ENCODE peak calls at places on chromosomes 1 and 21, in six cellular contexts. One of them, this sample, is unnamed.

GRCh38 chr1:31799196-31799894 is 16.5 kb downstream of the SPOCD1 start:
- DNase-seq in progenitor cell of endocrine pancreas: peak; percentile 5
- DNase-seq in ELR: no peak
- DNase-seq in kidney epithelial cell: no peak
- DNase-seq in NCI-H1105: no peak
- DNase-seq in ureter: peak; percentile 41
- DNase-seq in this sample: no peak

GRCh38 chr21:37742115-37742514 is 174.1 kb downstream of the KCNJ6 start:
- DNase-seq in progenitor cell of endocrine pancreas: no peak
- DNase-seq in ELR: no peak
- DNase-seq in kidney epithelial cell: no peak
- DNase-seq in NCI-H1105: no peak
- DNase-seq in ureter: no peak
- DNase-seq in this sample: no peak

GRCh38 chr1:223520200-223520599 is 127.0 kb downstream of the CCDC185 start:
- DNase-seq in progenitor cell of endocrine pancreas: no peak
- DNase-seq in ELR: no peak
- DNase-seq in kidney epithelial cell: no peak
- DNase-seq in NCI-H1105: no peak
- DNase-seq in ureter: no peak
- DNase-seq in this sample: no peak

GRCh38 chr1:43979528-43980254 is 681 bp downstream of the B4GALT2 start:
- DNase-seq in progenitor cell of endocrine pancreas: peak; percentile 35
- DNase-seq in ELR: peak; percentile 79
- DNase-seq in kidney epithelial cell: no peak
- DNase-seq in NCI-H1105: peak; percentile 51
- DNase-seq in ureter: peak; percentile 53
- DNase-seq in this sample: no peak

GRCh38 chr1:110125810-110126209 is 13.6 kb downstream of the UBL4B start:
- DNase-seq in progenitor cell of endocrine pancreas: no peak
- DNase-seq in ELR: no peak
- DNase-seq in kidney epithelial cell: no peak
- DNase-seq in NCI-H1105: no peak
- DNase-seq in ureter: no peak
- DNase-seq in this sample: no peak

GRCh38 chr1:180623579-180624347 is 8.1 kb upstream of the XPR1 start:
- DNase-seq in progenitor cell of endocrine pancreas: no peak
- DNase-seq in ELR: peak; percentile 51
- DNase-seq in kidney epithelial cell: no peak
- DNase-seq in NCI-H1105: no peak
- DNase-seq in ureter: no peak
- DNase-seq in this sample: no peak

GRCh38 chr1:174160109-174160473 is 771 bp downstream of the RABGAP1L start:
- DNase-seq in progenitor cell of endocrine pancreas: peak; percentile 10
- DNase-seq in ELR: peak; percentile 70
- DNase-seq in kidney epithelial cell: peak; percentile 18
- DNase-seq in NCI-H1105: no peak
- DNase-seq in ureter: peak; percentile 44
- DNase-seq in this sample: no peak

GRCh38 chr1:51990478-51990965 is at the start of gene RAB3B:
- DNase-seq in progenitor cell of endocrine pancreas: peak; percentile 93
- DNase-seq in ELR: peak; percentile 81
- DNase-seq in kidney epithelial cell: peak; percentile 43
- DNase-seq in NCI-H1105: peak; percentile 77
- DNase-seq in ureter: peak; percentile 67
- DNase-seq in this sample: no peak

GRCh38 chr21:46037338-46038325 is 56.1 kb downstream of the COL6A1 start:
- DNase-seq in progenitor cell of endocrine pancreas: no peak
- DNase-seq in ELR: no peak
- DNase-seq in kidney epithelial cell: no peak
- DNase-seq in NCI-H1105: no peak
- DNase-seq in ureter: no peak
- DNase-seq in this sample: no peak

GRCh38 chr1:55443175-55443933 is 228.2 kb upstream of the USP24 start:
- DNase-seq in progenitor cell of endocrine pancreas: no peak
- DNase-seq in ELR: peak; percentile 99
- DNase-seq in kidney epithelial cell: peak; percentile 90
- DNase-seq in NCI-H1105: no peak
- DNase-seq in ureter: peak; percentile 75
- DNase-seq in this sample: peak; percentile 87

GRCh38 chr1:175152006-175152652 is 40.4 kb downstream of the KIAA0040 start:
- DNase-seq in progenitor cell of endocrine pancreas: peak; percentile 76
- DNase-seq in ELR: peak; percentile 51
- DNase-seq in kidney epithelial cell: no peak
- DNase-seq in NCI-H1105: peak; percentile 47
- DNase-seq in ureter: peak; percentile 61
- DNase-seq in this sample: no peak

GRCh38 chr21:29642551-29643245 is 297.1 kb downstream of the GRIK1 start:
- DNase-seq in progenitor cell of endocrine pancreas: no peak
- DNase-seq in ELR: no peak
- DNase-seq in kidney epithelial cell: no peak
- DNase-seq in NCI-H1105: no peak
- DNase-seq in ureter: no peak
- DNase-seq in this sample: no peak

GRCh38 chr1:155513300-155513926 is 49.2 kb downstream of the ASH1L start:
- DNase-seq in progenitor cell of endocrine pancreas: no peak
- DNase-seq in ELR: peak; percentile 73
- DNase-seq in kidney epithelial cell: no peak
- DNase-seq in NCI-H1105: no peak
- DNase-seq in ureter: no peak
- DNase-seq in this sample: peak; percentile 30

GRCh38 chr1:209542585-209542984 is 40.9 kb upstream of the CAMK1G start:
- DNase-seq in progenitor cell of endocrine pancreas: no peak
- DNase-seq in ELR: peak; percentile 82
- DNase-seq in kidney epithelial cell: peak; percentile 98
- DNase-seq in NCI-H1105: no peak
- DNase-seq in ureter: no peak
- DNase-seq in this sample: no peak

GRCh38 chr1:145962157-145963102 is 1.9 kb downstream of the ANKRD34A start:
- DNase-seq in progenitor cell of endocrine pancreas: no peak
- DNase-seq in ELR: peak; percentile 51
- DNase-seq in kidney epithelial cell: no peak
- DNase-seq in NCI-H1105: no peak
- DNase-seq in ureter: no peak
- DNase-seq in this sample: no peak

GRCh38 chr1:44543064-44543815 is 131.0 kb downstream of the TMEM53 start:
- DNase-seq in progenitor cell of endocrine pancreas: peak; percentile 25
- DNase-seq in ELR: no peak
- DNase-seq in kidney epithelial cell: no peak
- DNase-seq in NCI-H1105: no peak
- DNase-seq in ureter: no peak
- DNase-seq in this sample: no peak

GRCh38 chr1:203036135-203036534 is 9.8 kb downstream of the PPFIA4 start:
- DNase-seq in progenitor cell of endocrine pancreas: no peak
- DNase-seq in ELR: no peak
- DNase-seq in kidney epithelial cell: no peak
- DNase-seq in NCI-H1105: no peak
- DNase-seq in ureter: no peak
- DNase-seq in this sample: no peak

GRCh38 chr21:22235866-22236590 is 1237.8 kb downstream of the NCAM2 start:
- DNase-seq in progenitor cell of endocrine pancreas: no peak
- DNase-seq in ELR: no peak
- DNase-seq in kidney epithelial cell: no peak
- DNase-seq in NCI-H1105: no peak
- DNase-seq in ureter: no peak
- DNase-seq in this sample: no peak

GRCh38 chr21:34343347-34344057 is 20.3 kb upstream of the KCNE2 start:
- DNase-seq in progenitor cell of endocrine pancreas: no peak
- DNase-seq in ELR: no peak
- DNase-seq in kidney epithelial cell: no peak
- DNase-seq in NCI-H1105: no peak
- DNase-seq in ureter: no peak
- DNase-seq in this sample: no peak

GRCh38 chr1:1796466-1796865 is 18.2 kb upstream of the NADK start:
- DNase-seq in progenitor cell of endocrine pancreas: no peak
- DNase-seq in ELR: no peak
- DNase-seq in kidney epithelial cell: no peak
- DNase-seq in NCI-H1105: no peak
- DNase-seq in ureter: no peak
- DNase-seq in this sample: no peak

GRCh38 chr21:45736705-45737484 is 93.4 kb downstream of the PCBP3 start:
- DNase-seq in progenitor cell of endocrine pancreas: no peak
- DNase-seq in ELR: no peak
- DNase-seq in kidney epithelial cell: no peak
- DNase-seq in NCI-H1105: no peak
- DNase-seq in ureter: no peak
- DNase-seq in this sample: no peak

GRCh38 chr1:179550753-179551682 is 24.7 kb downstream of the NPHS2 start:
- DNase-seq in progenitor cell of endocrine pancreas: no peak
- DNase-seq in ELR: peak; percentile 79
- DNase-seq in kidney epithelial cell: no peak
- DNase-seq in NCI-H1105: no peak
- DNase-seq in ureter: no peak
- DNase-seq in this sample: peak; percentile 45

GRCh38 chr1:215888159-215888558 is 321.1 kb downstream of the KCTD3 start:
- DNase-seq in progenitor cell of endocrine pancreas: no peak
- DNase-seq in ELR: peak; percentile 34
- DNase-seq in kidney epithelial cell: no peak
- DNase-seq in NCI-H1105: peak; percentile 37
- DNase-seq in ureter: no peak
- DNase-seq in this sample: no peak

GRCh38 chr1:201808633-201808990 is 20.3 kb upstream of the IPO9 start:
- DNase-seq in progenitor cell of endocrine pancreas: no peak
- DNase-seq in ELR: no peak
- DNase-seq in kidney epithelial cell: no peak
- DNase-seq in NCI-H1105: no peak
- DNase-seq in ureter: no peak
- DNase-seq in this sample: no peak

GRCh38 chr1:86470859-86471258 is 2.1 kb downstream of the CLCA1 start:
- DNase-seq in progenitor cell of endocrine pancreas: no peak
- DNase-seq in ELR: no peak
- DNase-seq in kidney epithelial cell: no peak
- DNase-seq in NCI-H1105: no peak
- DNase-seq in ureter: no peak
- DNase-seq in this sample: no peak

GRCh38 chr1:37763791-37764741 is 854 bp downstream of the EPHA10 start:
- DNase-seq in progenitor cell of endocrine pancreas: peak; percentile 78
- DNase-seq in ELR: peak; percentile 54
- DNase-seq in kidney epithelial cell: no peak
- DNase-seq in NCI-H1105: no peak
- DNase-seq in ureter: no peak
- DNase-seq in this sample: peak; percentile 5

GRCh38 chr1:94514095-94514727 is 27.3 kb downstream of the F3 start:
- DNase-seq in progenitor cell of endocrine pancreas: peak; percentile 18
- DNase-seq in ELR: peak; percentile 61
- DNase-seq in kidney epithelial cell: no peak
- DNase-seq in NCI-H1105: no peak
- DNase-seq in ureter: no peak
- DNase-seq in this sample: no peak

GRCh38 chr1:155134322-155134721 is 1.3 kb upstream of the SLC50A1 start:
- DNase-seq in progenitor cell of endocrine pancreas: no peak
- DNase-seq in ELR: no peak
- DNase-seq in kidney epithelial cell: no peak
- DNase-seq in NCI-H1105: no peak
- DNase-seq in ureter: no peak
- DNase-seq in this sample: no peak

GRCh38 chr1:170156594-170156993 is 10.8 kb downstream of the NTMT2 start:
- DNase-seq in progenitor cell of endocrine pancreas: no peak
- DNase-seq in ELR: no peak
- DNase-seq in kidney epithelial cell: no peak
- DNase-seq in NCI-H1105: no peak
- DNase-seq in ureter: no peak
- DNase-seq in this sample: no peak

GRCh38 chr21:38165466-38166213 is 91.2 kb upstream of the KCNJ15 start:
- DNase-seq in progenitor cell of endocrine pancreas: no peak
- DNase-seq in ELR: no peak
- DNase-seq in kidney epithelial cell: no peak
- DNase-seq in NCI-H1105: no peak
- DNase-seq in ureter: no peak
- DNase-seq in this sample: no peak

GRCh38 chr1:71365451-71365850 is 284.6 kb upstream of the ZRANB2 start:
- DNase-seq in progenitor cell of endocrine pancreas: no peak
- DNase-seq in ELR: peak; percentile 42
- DNase-seq in kidney epithelial cell: no peak
- DNase-seq in NCI-H1105: no peak
- DNase-seq in ureter: no peak
- DNase-seq in this sample: no peak

GRCh38 chr1:156076609-156077429 is 5.4 kb downstream of the MEX3A start:
- DNase-seq in progenitor cell of endocrine pancreas: no peak
- DNase-seq in ELR: no peak
- DNase-seq in kidney epithelial cell: no peak
- DNase-seq in NCI-H1105: no peak
- DNase-seq in ureter: no peak
- DNase-seq in this sample: no peak

GRCh38 chr1:1014896-1015681 is 1.8 kb downstream of the ISG15 start:
- DNase-seq in progenitor cell of endocrine pancreas: no peak
- DNase-seq in ELR: peak; percentile 62
- DNase-seq in kidney epithelial cell: no peak
- DNase-seq in NCI-H1105: no peak
- DNase-seq in ureter: no peak
- DNase-seq in this sample: no peak